ENCODE peak calls at places on chromosome 22, in eight cellular contexts. F, G, M, X, R, C, Z and B are unnamed samples. For H3K4me1, the result is how much of the 10 kb centered on the place peaks cover.

GRCh38 chr22:26610983-26611382 is 6.8 kb downstream of the CRYBB1 start:
- DNase-seq in F (no peak), C (no peak), R (no peak), Z (no peak), M (no peak), G (no peak), X (no peak), B (no peak)

GRCh38 chr22:45154383-45154782 is 9.3 kb upstream of the NUP50 start:
- DNase-seq in X (no peak), F (no peak), C (no peak), G (no peak), M (no peak), Z (no peak), R (no peak), B (no peak)

GRCh38 chr22:25763239-25763777 is 21.3 kb downstream of the MYO18B start:
- DNase-seq in G (no peak), C (no peak), R (no peak), Z (no peak), X (no peak), F (no peak), M (no peak), B (no peak)

GRCh38 chr22:41917906-41918791 is 3.3 kb upstream of the SHISA8 start:
- DNase-seq in C (peak), X (no peak), M (peak), G (peak), R (peak), Z (no peak), F (peak), B (peak)

GRCh38 chr22:49308300-49308699 is 519.4 kb downstream of the BRD1 start:
- DNase-seq in M (no peak), Z (peak), X (no peak), C (no peak), R (no peak), F (no peak), G (no peak), B (peak)

GRCh38 chr22:46568102-46568809 is 30.8 kb upstream of the CELSR1 start:
- DNase-seq in X (no peak), F (no peak), G (no peak), R (no peak), M (peak), Z (peak), C (no peak), B (no peak)

GRCh38 chr22:32240461-32240860 is 14.7 kb downstream of the SLC5A4 start:
- DNase-seq in Z (no peak), G (no peak), C (no peak), X (no peak), M (no peak), F (no peak), R (no peak), B (no peak)

GRCh38 chr22:38203090-38203810 is 1.5 kb downstream of the MAFF start:
- DNase-seq in X (peak), M (peak), G (peak), F (peak), R (peak), C (peak), Z (peak), B (peak)

GRCh38 chr22:45493286-45493771 is 9.4 kb upstream of the FBLN1 start:
- DNase-seq in X (no peak), G (peak), C (no peak), Z (no peak), F (no peak), R (no peak), M (no peak), B (no peak)

GRCh38 chr22:41762980-41763779 is 37.3 kb upstream of the CCDC134 start:
- DNase-seq in X (no peak), C (no peak), M (no peak), Z (no peak), G (no peak), R (peak), F (no peak), B (no peak)

GRCh38 chr22:45200862-45201511 is 37.3 kb downstream of the NUP50 start:
- DNase-seq in F (no peak), Z (no peak), G (no peak), M (no peak), C (no peak), R (no peak), X (no peak), B (no peak)

GRCh38 chr22:20434773-20435172 is 2.9 kb downstream of the SCARF2 start:
- DNase-seq in M (no peak), X (no peak), Z (no peak), C (no peak), R (no peak), G (no peak), F (no peak), B (no peak)

GRCh38 chr22:30969532-30970355 is 679 bp downstream of the TUG1 start:
- DNase-seq in R (peak), M (peak), C (peak), X (no peak), F (peak), Z (peak), G (no peak), B (peak)

GRCh38 chr22:38927033-38927789 is 30.2 kb upstream of the APOBEC3A start:
- DNase-seq in M (peak), Z (peak), C (peak), F (peak), G (peak), R (peak), X (peak), B (peak)

GRCh38 chr22:25139062-25139461 is 60.6 kb upstream of the CRYBB3 start:
- DNase-seq in Z (no peak), X (peak), M (no peak), C (peak), G (peak), R (peak), F (peak), B (peak)

GRCh38 chr22:33902073-33902472 is 18.2 kb downstream of the LARGE1 start:
- DNase-seq in R (no peak), Z (no peak), X (no peak), F (no peak), M (no peak), C (no peak), G (no peak), B (no peak)

GRCh38 chr22:30159561-30160353 is 79.5 kb downstream of the HORMAD2 start:
- DNase-seq in G (peak), F (peak), X (no peak), Z (peak), M (no peak), R (no peak), C (no peak), B (no peak)

GRCh38 chr22:22894740-22895731 is 7.4 kb downstream of the IGLL5 start:
- DNase-seq in Z (no peak), R (peak), C (peak), M (no peak), X (no peak), F (no peak), G (no peak), B (no peak)

GRCh38 chr22:49523374-49524008 is 304.2 kb downstream of the BRD1 start:
- DNase-seq in F (no peak), Z (no peak), G (no peak), R (no peak), C (no peak), M (no peak), X (no peak), B (no peak)

GRCh38 chr22:36351921-36352774 is 35.6 kb downstream of the MYH9 start:
- DNase-seq in Z (peak), R (no peak), F (peak), C (no peak), G (no peak), M (no peak), X (no peak), B (peak)

GRCh38 chr22:19853879-19854777 is 546 bp downstream of the GNB1L start:
- DNase-seq in Z (no peak), R (no peak), X (no peak), G (peak), F (peak), C (peak), M (no peak), B (peak)

GRCh38 chr22:50436841-50437341 is 37.9 kb downstream of the SBF1 start:
- DNase-seq in R (no peak), G (no peak), X (no peak), M (no peak), F (peak), Z (peak), C (no peak), B (no peak)

GRCh38 chr22:24108073-24108472 is 73.2 kb upstream of the SUSD2 start:
- DNase-seq in G (no peak), F (no peak), M (no peak), C (no peak), Z (no peak), X (no peak), R (no peak), B (no peak)
- H3K27ac ChIP-seq in G (no peak), F (no peak), M (no peak), C (peak), Z (no peak), X (no peak), R (peak), B (peak)

DNA sequence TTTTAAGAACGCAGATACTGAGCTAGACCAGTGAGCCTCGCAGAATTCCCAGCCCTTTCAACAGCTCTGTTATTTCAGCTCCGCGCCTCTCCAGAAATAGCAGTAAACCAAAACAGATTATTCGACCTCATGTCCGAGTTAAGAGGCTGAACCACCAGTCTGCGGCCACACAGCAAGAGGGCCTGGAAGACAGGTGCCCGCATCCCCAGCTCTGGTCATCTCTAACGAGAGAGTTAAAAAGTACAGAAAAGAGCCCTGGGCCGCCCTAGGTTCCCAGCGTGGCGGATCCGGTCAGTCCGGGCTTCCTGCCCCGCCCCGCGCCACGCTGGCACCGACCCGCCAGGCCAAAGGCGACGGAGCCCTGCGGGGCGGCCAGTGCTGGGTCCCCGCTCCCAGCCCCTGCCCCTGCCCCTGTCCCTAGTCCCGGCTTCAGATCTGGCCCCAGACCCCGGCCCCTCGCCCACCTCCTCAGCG is 498 bp downstream of the XBP1 start:
- DNase-seq in X (peak), G (peak), C (peak), M (peak), Z (peak), F (peak), R (peak), B (peak)
- H3K4me1 ChIP-seq in X (under half), G (under half), C (under half), M (under half), Z (under half), F (under half), R (under half), B (half or more)

GRCh38 chr22:43088979-43089717 is at the start of gene TTLL1:
- DNase-seq in F (peak), Z (peak), X (peak), R (peak), M (peak), C (peak), G (peak), B (peak)
- TF ChIP-seq POLR2A in F (no peak), Z (peak), X (peak), R (no peak), M (peak), C (no peak), G (peak), B (no peak)

DNA sequence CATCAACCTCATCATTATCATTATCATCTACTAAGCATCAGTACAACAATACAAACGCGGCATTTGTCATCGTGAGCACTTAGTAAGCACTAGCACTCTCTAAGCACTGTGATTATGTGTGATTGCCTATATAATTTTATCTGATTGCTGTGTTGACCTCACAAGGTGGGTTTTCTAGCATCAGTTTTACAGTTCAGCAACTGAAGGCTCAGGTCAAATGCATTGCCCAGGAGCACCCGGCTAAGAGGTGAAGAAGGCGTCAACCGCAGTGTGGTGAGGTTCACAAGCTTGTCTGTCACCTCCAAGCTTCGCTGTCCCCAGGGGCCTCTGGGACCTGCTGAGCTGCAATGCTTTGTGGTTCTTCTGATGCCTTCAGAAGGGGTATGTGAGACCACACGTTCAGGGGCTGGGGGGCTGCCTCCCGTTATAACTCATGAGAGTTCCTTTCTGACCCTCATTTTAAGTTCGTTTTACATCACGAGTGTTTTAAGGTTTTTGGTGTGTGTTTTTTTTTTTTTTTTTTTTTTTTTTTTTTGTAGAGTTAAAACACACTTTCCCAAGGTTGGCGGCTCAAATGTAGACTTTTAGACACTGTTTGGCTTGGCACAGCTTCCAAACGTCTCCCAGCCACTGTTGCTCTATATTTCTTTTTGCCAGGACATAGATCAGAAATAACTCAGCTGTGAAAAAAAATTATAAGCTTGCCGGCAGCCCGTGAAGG is 33.8 kb upstream of the SCUBE1 start:
- DNase-seq in F (peak), G (no peak), R (peak), X (no peak), Z (no peak), C (no peak), M (no peak), B (peak)
- H3K27ac ChIP-seq in F (peak), G (no peak), R (no peak), X (peak), Z (peak), C (no peak), M (no peak), B (peak)

GRCh38 chr22:27796829-27797792 is 4.4 kb downstream of the MN1 start:
- DNase-seq in F (no peak), Z (no peak), X (no peak), C (no peak), M (no peak), R (no peak), G (no peak), B (no peak)
- H3K4me1 ChIP-seq in F (under half), Z (under half), X (under half), C (under half), M (under half), R (under half), G (under half), B (under half)